ENCODE peak calls at places on chromosome 21, in four cellular contexts. One of them, this sample, is unnamed.

GRCh38 chr21:37564341-37564923 is 197.9 kb downstream of the DYRK1A start:
- DNase-seq in H9: peak; percentile 64
- DNase-seq in H1: peak; percentile 68
- DNase-seq in IMR-90: peak; percentile 100
- DNase-seq in this sample: peak; percentile 88

GRCh38 chr21:36388076-36388475 is 2.9 kb downstream of the CHAF1B start:
- DNase-seq in H1: no peak
- DNase-seq in IMR-90: no peak
- DNase-seq in H9: no peak
- DNase-seq in this sample: peak; percentile 19

GRCh38 chr21:14401217-14401616 is 18.3 kb upstream of the HSPA13 start:
- DNase-seq in H1: no peak
- DNase-seq in H9: no peak
- DNase-seq in IMR-90: no peak
- DNase-seq in this sample: peak; percentile 43

GRCh38 chr21:37342046-37342632 is 24.4 kb upstream of the DYRK1A start:
- DNase-seq in H9: no peak
- DNase-seq in IMR-90: no peak
- DNase-seq in H1: no peak
- DNase-seq in this sample: no peak

GRCh38 chr21:34029724-34030528 is 43.5 kb upstream of the MRPS6 start:
- DNase-seq in IMR-90: peak; percentile 82
- DNase-seq in H9: peak; percentile 88
- DNase-seq in H1: peak; percentile 66
- DNase-seq in this sample: peak; percentile 96

GRCh38 chr21:33265664-33266049 is 510 bp upstream of the IL10RB start:
- DNase-seq in IMR-90: peak; percentile 14
- DNase-seq in H9: peak; percentile 66
- DNase-seq in H1: no peak
- DNase-seq in this sample: no peak

GRCh38 chr21:14773777-14774345 is 227.7 kb upstream of the SAMSN1 start:
- DNase-seq in H9: peak; percentile 68
- DNase-seq in IMR-90: no peak
- DNase-seq in H1: peak; percentile 82
- DNase-seq in this sample: peak; percentile 76

GRCh38 chr21:31713973-31714740 is 17.8 kb downstream of the SCAF4 start:
- DNase-seq in IMR-90: peak; percentile 45
- DNase-seq in H1: no peak
- DNase-seq in H9: no peak
- DNase-seq in this sample: no peak

GRCh38 chr21:17813353-17813752 is 5.8 kb downstream of the C21orf91 start:
- DNase-seq in H1: no peak
- DNase-seq in H9: no peak
- DNase-seq in IMR-90: peak; percentile 41
- DNase-seq in this sample: no peak

GRCh38 chr21:16579538-16579937 is 849.8 kb downstream of the USP25 start:
- DNase-seq in H9: no peak
- DNase-seq in IMR-90: peak; percentile 53
- DNase-seq in H1: no peak
- DNase-seq in this sample: no peak

GRCh38 chr21:28538987-28539622 is 453.6 kb downstream of the LTN1 start:
- DNase-seq in H1: no peak
- DNase-seq in H9: no peak
- DNase-seq in IMR-90: peak; percentile 96
- DNase-seq in this sample: no peak

GRCh38 chr21:27813750-27814149 is 846.9 kb upstream of the ADAMTS5 start:
- DNase-seq in H9: no peak
- DNase-seq in IMR-90: no peak
- DNase-seq in H1: no peak
- DNase-seq in this sample: no peak

GRCh38 chr21:26445440-26445839 is 127.6 kb downstream of the CYYR1 start:
- DNase-seq in IMR-90: peak; percentile 2
- DNase-seq in H1: no peak
- DNase-seq in H9: no peak
- DNase-seq in this sample: no peak
- H3K9ac ChIP-seq in IMR-90: no peak overlapping the region
- H3K9ac ChIP-seq in H1: no peak overlapping the region
- H3K9ac ChIP-seq in H9: no peak overlapping the region
- H3K9ac ChIP-seq in this sample: no peak overlapping the region

DNA sequence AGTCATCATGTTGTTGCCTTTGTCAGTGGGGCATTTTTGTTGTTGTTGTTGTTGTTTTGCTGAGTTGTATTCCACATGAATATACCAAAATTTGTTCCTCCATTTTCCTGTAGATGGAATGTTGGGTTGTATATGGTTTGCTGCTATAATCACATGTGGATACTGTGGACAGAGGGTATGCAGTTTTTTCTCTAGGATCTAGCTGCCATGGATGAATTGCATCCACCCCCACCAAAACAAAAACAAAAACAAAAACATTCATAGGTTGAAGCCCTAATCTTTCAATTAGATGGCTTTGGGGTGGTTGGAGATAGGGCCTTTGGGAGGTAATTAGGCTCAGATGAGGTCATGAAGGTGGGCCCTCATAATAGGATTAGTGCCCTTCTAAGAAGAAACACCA is 2.8 kb upstream of the FAM3B start:
- DNase-seq in H1: no peak
- DNase-seq in H9: no peak
- DNase-seq in IMR-90: no peak
- DNase-seq in this sample: no peak
- H3K56ac ChIP-seq in H1: no peak overlapping the region
- H3K56ac ChIP-seq in H9: no peak overlapping the region
- H3K56ac ChIP-seq in IMR-90: no peak overlapping the region
- H3K56ac ChIP-seq in this sample: no peak overlapping the region

DNA sequence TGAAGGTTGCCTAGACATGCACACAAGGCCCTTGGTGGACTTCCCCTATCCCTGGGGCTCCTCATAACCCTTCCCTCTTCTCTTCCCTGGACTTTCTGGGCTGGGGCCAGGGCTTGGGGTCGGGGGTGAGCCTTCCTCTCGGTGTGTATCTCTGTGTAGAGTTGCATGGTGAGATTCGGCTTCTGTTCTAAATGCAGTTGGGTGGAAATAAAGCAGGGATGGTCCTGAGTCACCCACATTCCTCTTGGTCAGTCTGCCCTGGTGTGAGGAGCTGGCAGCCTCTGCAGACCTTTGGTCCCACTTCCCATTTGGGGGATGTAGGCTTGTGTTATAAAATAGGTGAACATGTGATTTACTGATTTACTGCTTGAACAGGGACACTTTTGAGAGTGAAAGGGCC is 38.0 kb downstream of the ADARB1 start:
- DNase-seq in IMR-90: no peak
- DNase-seq in H1: no peak
- DNase-seq in H9: no peak
- DNase-seq in this sample: no peak
- H3K9ac ChIP-seq in IMR-90: no peak overlapping the region
- H3K9ac ChIP-seq in H1: no peak overlapping the region
- H3K9ac ChIP-seq in H9: no peak overlapping the region
- H3K9ac ChIP-seq in this sample: no peak overlapping the region

GRCh38 chr21:42847726-42848125 is 31.6 kb downstream of the WDR4 start:
- DNase-seq in H9: no peak
- DNase-seq in IMR-90: no peak
- DNase-seq in H1: no peak
- DNase-seq in this sample: no peak
- H3K56ac ChIP-seq in H9: no peak overlapping the region
- H3K56ac ChIP-seq in IMR-90: no peak overlapping the region
- H3K56ac ChIP-seq in H1: no peak overlapping the region
- H3K56ac ChIP-seq in this sample: no peak overlapping the region

GRCh38 chr21:44886113-44887075 is 12.9 kb upstream of the PTTG1IP start:
- DNase-seq in H9: no peak
- DNase-seq in IMR-90: no peak
- DNase-seq in H1: no peak
- DNase-seq in this sample: no peak
- H3K9ac ChIP-seq in H9: no peak overlapping the region
- H3K9ac ChIP-seq in IMR-90: no peak overlapping the region
- H3K9ac ChIP-seq in H1: no peak overlapping the region
- H3K9ac ChIP-seq in this sample: no peak overlapping the region

This sample was measured in mesendoderm.